ENCODE peak calls at places on chromosomes 2 and 18, in six cellular contexts. One of them, this sample, is unnamed.

GRCh38 chr18:33536904-33537303 is 41.1 kb upstream of the ASXL3 start:
- DNase-seq in nephron progenitor cell: no peak
- DNase-seq in AML-193: no peak
- DNase-seq in EH: no peak
- DNase-seq in HTR-8/SVneo: no peak
- DNase-seq in H7: no peak
- DNase-seq in this sample: no peak

GRCh38 chr2:231364961-231365810 is 30.3 kb upstream of the B3GNT7 start:
- DNase-seq in nephron progenitor cell: no peak
- DNase-seq in AML-193: no peak
- DNase-seq in EH: peak
- DNase-seq in HTR-8/SVneo: peak
- DNase-seq in H7: peak
- DNase-seq in this sample: no peak

GRCh38 chr18:75107196-75107930 is 101.6 kb downstream of the PTGR3 start:
- DNase-seq in nephron progenitor cell: no peak
- DNase-seq in AML-193: no peak
- DNase-seq in EH: no peak
- DNase-seq in HTR-8/SVneo: no peak
- DNase-seq in H7: no peak
- DNase-seq in this sample: no peak

GRCh38 chr2:6877402-6878305 is at the start of gene RSAD2:
- DNase-seq in nephron progenitor cell: no peak
- DNase-seq in AML-193: peak
- DNase-seq in EH: peak
- DNase-seq in HTR-8/SVneo: no peak
- DNase-seq in H7: no peak
- DNase-seq in this sample: no peak

GRCh38 chr2:131154071-131154531 is 49.0 kb downstream of the PLEKHB2 start:
- DNase-seq in nephron progenitor cell: peak
- DNase-seq in AML-193: peak
- DNase-seq in EH: peak
- DNase-seq in HTR-8/SVneo: peak
- DNase-seq in H7: peak
- DNase-seq in this sample: peak

GRCh38 chr18:47397671-47398319 is 146.3 kb upstream of the SKOR2 start:
- DNase-seq in nephron progenitor cell: peak
- DNase-seq in AML-193: peak
- DNase-seq in EH: no peak
- DNase-seq in HTR-8/SVneo: no peak
- DNase-seq in H7: peak
- DNase-seq in this sample: peak

GRCh38 chr2:47569658-47570398 is 166.9 kb downstream of the MSH2 start:
- DNase-seq in nephron progenitor cell: peak
- DNase-seq in AML-193: no peak
- DNase-seq in EH: no peak
- DNase-seq in HTR-8/SVneo: no peak
- DNase-seq in H7: peak
- DNase-seq in this sample: peak

GRCh38 chr2:222887124-222887523 is 26.3 kb downstream of the ACSL3 start:
- DNase-seq in nephron progenitor cell: no peak
- DNase-seq in AML-193: no peak
- DNase-seq in EH: no peak
- DNase-seq in HTR-8/SVneo: no peak
- DNase-seq in H7: no peak
- DNase-seq in this sample: no peak

GRCh38 chr18:6942742-6943141 is 174.9 kb downstream of the LAMA1 start:
- DNase-seq in nephron progenitor cell: no peak
- DNase-seq in AML-193: no peak
- DNase-seq in EH: no peak
- DNase-seq in HTR-8/SVneo: no peak
- DNase-seq in H7: no peak
- DNase-seq in this sample: no peak